ENCODE peak calls at places on chromosome 21, in five cellular contexts. K is prostate gland; P is AG04450; N is PC-3; G is effector memory CD4-positive, alpha-beta T cell. Y is an unnamed sample.

GRCh38 chr21:28431022-28431421 is 561.7 kb downstream of the LTN1 start:
- DNase-seq in K (no peak), P (no peak), N (peak), G (no peak), Y (no peak)

GRCh38 chr21:37866027-37866426 is 50.2 kb downstream of the KCNJ6 start:
- DNase-seq in K (no peak), P (no peak), N (no peak), G (no peak), Y (no peak)

GRCh38 chr21:36068748-36069398 is 951 bp upstream of the CBR1 start:
- DNase-seq in K (no peak), P (no peak), N (no peak), G (no peak), Y (no peak)

GRCh38 chr21:27535188-27535587 is 568.3 kb upstream of the ADAMTS5 start:
- DNase-seq in K (no peak), P (no peak), N (no peak), G (no peak), Y (no peak)

GRCh38 chr21:34900376-34900775 is 148.7 kb downstream of the RUNX1 start:
- DNase-seq in K (no peak), P (no peak), N (peak), G (no peak), Y (peak)

GRCh38 chr21:38984982-38985422 is 179.3 kb downstream of the ETS2 start:
- DNase-seq in K (no peak), P (no peak), N (no peak), G (no peak), Y (peak)

GRCh38 chr21:34126691-34127090 is 53.3 kb downstream of the MRPS6 start:
- DNase-seq in K (no peak), P (peak), N (no peak), G (no peak), Y (no peak)

GRCh38 chr21:39667353-39667891 is 54.7 kb downstream of the B3GALT5 start:
- DNase-seq in K (no peak), P (no peak), N (no peak), G (no peak), Y (no peak)

GRCh38 chr21:31913191-31913608 is 40.4 kb downstream of the HUNK start:
- DNase-seq in K (no peak), P (no peak), N (no peak), G (no peak), Y (no peak)

GRCh38 chr21:26506951-26507350 is 66.1 kb downstream of the CYYR1 start:
- DNase-seq in K (no peak), P (no peak), N (peak), G (no peak), Y (no peak)

GRCh38 chr21:20998886-20999285 is 677 bp downstream of the NCAM2 start:
- DNase-seq in K (no peak), P (no peak), N (no peak), G (no peak), Y (no peak)

GRCh38 chr21:35323947-35324346 is 274.8 kb upstream of the RUNX1 start:
- DNase-seq in K (no peak), P (no peak), N (no peak), G (no peak), Y (no peak)

GRCh38 chr21:39048064-39048463 is 135.2 kb downstream of the PSMG1 start:
- DNase-seq in K (no peak), P (no peak), N (peak), G (no peak), Y (no peak)

GRCh38 chr21:38170283-38170682 is 86.5 kb upstream of the KCNJ15 start:
- DNase-seq in K (peak), P (no peak), N (peak), G (no peak), Y (no peak)

GRCh38 chr21:22342855-22343254 is 1344.6 kb downstream of the NCAM2 start:
- DNase-seq in K (no peak), P (no peak), N (no peak), G (no peak), Y (no peak)

GRCh38 chr21:34956416-34957316 is 92.4 kb downstream of the RUNX1 start:
- DNase-seq in K (peak), P (no peak), N (peak), G (no peak), Y (no peak)

GRCh38 chr21:46634966-46635323 is 529 bp upstream of the PRMT2 start:
- DNase-seq in K (peak), P (peak), N (peak), G (no peak), Y (peak)

GRCh38 chr21:38959686-38960049 is 153.9 kb downstream of the ETS2 start:
- DNase-seq in K (no peak), P (no peak), N (no peak), G (no peak), Y (no peak)

GRCh38 chr21:26554365-26554764 is 18.7 kb downstream of the CYYR1 start:
- DNase-seq in K (no peak), P (no peak), N (no peak), G (no peak), Y (no peak)

GRCh38 chr21:37461494-37461893 is 94.9 kb downstream of the DYRK1A start:
- DNase-seq in K (no peak), P (no peak), N (no peak), G (no peak), Y (no peak)

GRCh38 chr21:41289431-41289830 is 27.2 kb upstream of the FAM3B start:
- DNase-seq in K (no peak), P (no peak), N (no peak), G (no peak), Y (no peak)

GRCh38 chr21:41295721-41296254 is 20.8 kb upstream of the FAM3B start:
- DNase-seq in K (no peak), P (no peak), N (no peak), G (no peak), Y (no peak)

GRCh38 chr21:41294548-41295231 is 21.9 kb upstream of the FAM3B start:
- DNase-seq in K (no peak), P (no peak), N (no peak), G (no peak), Y (no peak)

DNA sequence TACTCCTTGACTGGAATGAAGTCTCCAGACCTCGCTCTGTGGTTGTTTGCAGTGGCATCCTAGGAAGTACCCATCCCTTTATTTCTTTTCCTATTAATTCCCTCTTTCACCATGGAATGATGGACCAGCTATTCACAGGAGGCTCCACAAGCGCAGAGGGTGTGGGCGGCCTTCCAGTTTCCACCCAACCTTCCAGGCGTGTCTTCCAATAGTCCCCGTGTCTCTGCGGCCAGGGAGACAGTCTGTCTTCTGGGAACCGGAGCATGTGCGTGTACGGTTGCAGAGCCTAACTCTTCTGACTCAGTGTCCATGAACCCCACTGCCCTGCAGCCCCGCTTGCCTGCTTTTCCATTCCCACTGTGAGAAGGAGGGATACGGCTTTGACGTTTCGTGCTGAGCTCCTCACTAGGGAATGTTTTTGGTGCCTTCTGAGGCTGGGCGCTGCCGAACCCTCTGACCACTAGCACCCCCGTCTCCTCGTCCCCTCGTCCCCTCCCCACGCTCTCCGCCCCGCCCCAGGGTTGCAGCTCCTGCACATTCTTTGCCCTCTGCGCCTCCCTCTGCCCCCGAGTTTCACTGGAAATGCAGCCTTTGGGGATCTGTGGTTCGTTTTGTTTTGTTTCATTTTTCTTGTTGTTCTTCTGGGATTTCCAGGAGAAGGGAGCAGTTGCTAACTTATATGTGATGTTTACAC is 26.3 kb upstream of the FAM3B start:
- DNase-seq in K (no peak), P (no peak), N (no peak), G (no peak), Y (no peak)
- H3K4me3 ChIP-seq in K (no peak), P (no peak), N (no peak), G (no peak), Y (no peak)

DNA sequence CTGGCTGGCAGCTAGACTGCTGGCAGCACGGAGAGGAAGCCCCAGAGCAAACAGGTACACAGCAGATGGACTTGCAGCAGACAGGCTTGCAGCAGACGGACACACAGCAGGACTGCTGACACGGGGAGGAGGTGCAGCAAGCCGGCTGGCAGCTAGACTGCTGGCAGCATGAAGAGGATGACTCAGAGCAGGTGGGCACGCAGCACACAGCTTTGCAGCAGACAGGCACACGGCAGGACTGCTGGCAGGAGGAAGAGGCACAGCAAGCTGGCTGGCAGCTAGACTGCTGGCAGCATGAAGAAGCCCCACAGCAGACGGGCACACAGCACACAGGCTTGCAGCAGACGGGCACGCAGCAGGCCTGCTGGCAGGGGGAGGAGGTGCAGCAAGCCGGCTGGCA is 498 bp downstream of the KRTAP10-2 start:
- DNase-seq in K (no peak), P (no peak), N (peak), G (no peak), Y (no peak)
- H3K4me3 ChIP-seq in K (no peak), P (no peak), N (no peak), G (no peak), Y (no peak)

GRCh38 chr21:17466166-17466565 is 46.7 kb upstream of the CXADR start:
- DNase-seq in K (no peak), P (no peak), N (peak), G (no peak), Y (no peak)

GRCh38 chr21:17467392-17467791 is 45.5 kb upstream of the CXADR start:
- DNase-seq in K (no peak), P (no peak), N (no peak), G (no peak), Y (no peak)

GRCh38 chr21:17468698-17469097 is 44.1 kb upstream of the CXADR start:
- DNase-seq in K (no peak), P (no peak), N (no peak), G (no peak), Y (no peak)

GRCh38 chr21:17469727-17470126 is 43.1 kb upstream of the CXADR start:
- DNase-seq in K (no peak), P (no peak), N (no peak), G (no peak), Y (no peak)

GRCh38 chr21:17467829-17468228 is 45.0 kb upstream of the CXADR start:
- DNase-seq in K (no peak), P (no peak), N (no peak), G (no peak), Y (no peak)
- H3K4me3 ChIP-seq in K (no peak), P (no peak), N (no peak), G (no peak), Y (no peak)

DNA sequence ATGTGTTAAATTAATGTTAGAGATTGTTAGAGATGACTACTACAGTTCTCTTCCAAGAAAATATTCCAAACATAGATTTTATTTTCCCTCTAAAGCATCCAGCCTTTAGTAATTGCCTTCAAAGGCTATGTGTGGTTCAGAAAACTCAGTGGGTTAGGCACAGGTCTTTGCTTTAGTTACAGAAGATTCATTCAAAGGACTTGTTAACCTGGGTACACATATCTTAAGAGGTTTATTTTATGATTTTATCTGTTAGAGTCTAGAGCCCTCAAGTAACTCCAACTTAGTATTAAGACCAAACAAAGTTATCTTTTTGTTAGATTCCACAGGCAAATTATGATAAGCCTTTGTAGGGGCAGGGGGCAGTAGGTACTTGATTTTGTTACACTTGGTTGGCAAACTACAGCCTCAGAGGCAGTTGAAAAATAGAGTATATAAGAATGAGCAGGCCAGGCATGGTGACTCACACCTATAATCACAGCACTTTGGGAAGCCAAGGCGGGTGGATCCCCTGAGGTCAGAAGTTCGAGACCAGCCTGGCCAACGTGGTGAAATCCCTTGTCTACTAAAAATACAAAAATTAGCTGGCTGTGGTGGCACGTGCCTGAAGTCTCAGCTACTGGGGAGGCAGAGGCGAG is 37.9 kb downstream of the CXADR start:
- DNase-seq in K (no peak), P (no peak), N (no peak), G (no peak), Y (no peak)
- H3K4me3 ChIP-seq in K (no peak), P (no peak), N (no peak), G (no peak), Y (no peak)

DNA sequence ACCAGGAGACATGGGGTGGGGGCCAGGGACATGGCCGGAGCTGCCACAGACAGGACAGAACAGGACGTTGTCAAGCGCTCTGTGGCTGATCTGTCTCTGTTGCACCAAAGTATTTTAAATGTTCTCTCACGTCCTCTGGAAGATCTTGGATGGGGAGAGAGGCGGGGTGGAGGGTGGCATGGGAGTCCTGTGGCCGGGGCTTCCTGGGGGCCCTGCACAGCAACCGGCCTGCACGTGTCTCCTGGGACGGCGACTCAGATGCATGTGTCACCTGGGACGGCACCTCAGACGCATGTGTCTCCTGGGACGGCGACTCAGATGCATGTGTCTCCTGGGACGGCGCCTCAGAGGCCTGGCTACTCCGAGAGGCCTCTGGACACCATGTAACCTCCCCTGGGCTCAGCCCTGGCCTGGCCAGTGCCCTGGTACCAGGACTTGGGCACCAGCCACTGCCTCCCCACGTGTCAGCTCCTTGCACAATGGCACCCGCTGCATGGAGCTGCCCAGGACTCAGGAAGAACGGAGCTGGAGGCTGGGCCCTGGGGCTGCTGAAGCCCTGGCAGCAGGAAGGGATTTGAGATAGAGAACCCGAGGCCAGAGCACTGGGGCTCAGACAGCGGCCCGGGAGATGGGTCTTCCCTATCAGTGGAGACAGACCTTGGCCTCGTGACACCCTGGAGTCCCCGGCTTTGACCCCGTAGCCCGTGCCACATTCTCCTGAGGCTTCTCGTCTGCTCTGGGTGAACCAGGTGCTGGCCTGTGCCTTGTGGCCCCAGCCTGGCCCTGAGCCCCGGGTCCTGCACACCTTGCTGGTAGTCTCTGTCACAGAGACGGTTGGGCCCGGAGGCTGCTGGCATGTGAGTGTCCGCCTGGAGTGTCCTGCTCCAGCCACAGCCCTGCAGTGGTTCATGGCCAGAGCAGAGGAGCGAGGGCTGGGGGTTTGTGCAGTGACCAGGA is 14.7 kb upstream of the SLC19A1 start:
- DNase-seq in K (no peak), P (no peak), N (no peak), G (no peak), Y (no peak)
- H3K4me3 ChIP-seq in K (no peak), P (no peak), N (no peak), G (no peak), Y (no peak)